ENCODE peak calls at places on chromosomes 4 and X, in four cellular contexts. C, L, F and X are unnamed samples.

GRCh38 chrX:40644821-40645358 is 2.5 kb downstream of the CXorf38 start:
- DNase-seq in F (peak; percentile 88), C (peak; percentile 47), L (peak; percentile 57), X (peak; percentile 85)

GRCh38 chr4:77264826-77265225 is 107.8 kb downstream of the CCNG2 start:
- DNase-seq in F (peak; percentile 52), C (no peak), L (no peak), X (no peak)

GRCh38 chr4:184269879-184270430 is 52.3 kb upstream of the ENPP6 start:
- DNase-seq in C (no peak), L (no peak), F (no peak), X (no peak)

GRCh38 chr4:40502936-40503335 is 126.7 kb downstream of the RBM47 start:
- DNase-seq in L (no peak), C (no peak), F (peak; percentile 39), X (no peak)

GRCh38 chr4:61678297-61678696 is 478.2 kb downstream of the ADGRL3 start:
- DNase-seq in F (no peak), C (no peak), L (no peak), X (no peak)

GRCh38 chr4:166104623-166105022 is 231.6 kb downstream of the TLL1 start:
- DNase-seq in C (no peak), F (no peak), L (no peak), X (no peak)

GRCh38 chrX:49273181-49273727 is 3.7 kb downstream of the PPP1R3F start:
- DNase-seq in F (no peak), L (no peak), C (no peak), X (no peak)

GRCh38 chrX:21700967-21701366 is 42.8 kb upstream of the KLHL34 start:
- DNase-seq in F (no peak), C (no peak), L (no peak), X (no peak)

GRCh38 chrX:106728337-106728736 is 1.8 kb downstream of the RNF128 start:
- DNase-seq in C (no peak), F (no peak), L (no peak), X (no peak)

GRCh38 chr4:112448211-112448745 is 67.7 kb downstream of the NEUROG2 start:
- DNase-seq in C (peak; percentile 33), L (peak; percentile 13), F (peak; percentile 61), X (no peak)

GRCh38 chrX:15686818-15687685 is 22.4 kb upstream of the CLTRN start:
- DNase-seq in L (peak; percentile 50), C (peak; percentile 31), F (peak; percentile 67), X (peak; percentile 12)

GRCh38 chrX:150887906-150888465 is 10.5 kb downstream of the CD99L2 start:
- DNase-seq in L (no peak), F (peak; percentile 14), C (no peak), X (no peak)

GRCh38 chr4:89099034-89099433 is 12.3 kb upstream of the TIGD2 start:
- DNase-seq in C (no peak), F (no peak), L (no peak), X (no peak)

GRCh38 chrX:133594156-133594555 is 178.9 kb upstream of the GPC4 start:
- DNase-seq in F (peak; percentile 55), L (no peak), C (no peak), X (no peak)

GRCh38 chr4:186297013-186297645 is 31.1 kb downstream of the F11 start:
- DNase-seq in L (peak; percentile 61), F (peak; percentile 33), C (peak; percentile 30), X (no peak)

GRCh38 chr4:13543648-13544555 is at the start of gene NKX3-2:
- DNase-seq in F (peak; percentile 50), L (peak; percentile 60), C (no peak), X (peak; percentile 21)